ENCODE peak calls at places on chromosomes 5 and 9, in nine cellular contexts. One of them, this sample, is unnamed.

GRCh38 chr5:138465288-138466057 is at the start of gene EGR1:
- DNase-seq in GM10248: peak
- DNase-seq in endothelial cell: peak
- DNase-seq in endothelial cell of umbilical vein: peak
- DNase-seq in erythroblast: peak
- DNase-seq in activated naive CD8-positive, alpha-beta T cell treated with anti-CD3 and anti-CD28 coated beads, Interleukin-2, amount 50 U/mL, for 24 hours: peak
- DNase-seq in NCI-H1105 treated with DMSO at 0.1 percent for 48 hours: peak
- DNase-seq in NAMALWA: peak
- DNase-seq in smooth muscle cell of the brain vasculature: peak
- DNase-seq in this sample: peak

GRCh38 chr9:110768887-110769286 is 100.3 kb downstream of the MUSK start:
- DNase-seq in activated naive CD8-positive, alpha-beta T cell treated with anti-CD3 and anti-CD28 coated beads, Interleukin-2, amount 50 U/mL, for 24 hours: no peak
- DNase-seq in endothelial cell of umbilical vein: no peak
- DNase-seq in endothelial cell: no peak
- DNase-seq in erythroblast: no peak
- DNase-seq in GM10248: no peak
- DNase-seq in NAMALWA: no peak
- DNase-seq in NCI-H1105 treated with DMSO at 0.1 percent for 48 hours: no peak
- DNase-seq in smooth muscle cell of the brain vasculature: no peak
- DNase-seq in this sample: no peak

GRCh38 chr9:1047605-1048235 is 2.4 kb upstream of the DMRT2 start:
- DNase-seq in GM10248: no peak
- DNase-seq in endothelial cell of umbilical vein: no peak
- DNase-seq in NAMALWA: no peak
- DNase-seq in smooth muscle cell of the brain vasculature: no peak
- DNase-seq in endothelial cell: no peak
- DNase-seq in activated naive CD8-positive, alpha-beta T cell treated with anti-CD3 and anti-CD28 coated beads, Interleukin-2, amount 50 U/mL, for 24 hours: no peak
- DNase-seq in NCI-H1105 treated with DMSO at 0.1 percent for 48 hours: no peak
- DNase-seq in erythroblast: no peak
- DNase-seq in this sample: no peak

GRCh38 chr9:89398651-89399050 is 80.4 kb downstream of the SECISBP2 start:
- DNase-seq in endothelial cell of umbilical vein: no peak
- DNase-seq in activated naive CD8-positive, alpha-beta T cell treated with anti-CD3 and anti-CD28 coated beads, Interleukin-2, amount 50 U/mL, for 24 hours: no peak
- DNase-seq in endothelial cell: no peak
- DNase-seq in erythroblast: no peak
- DNase-seq in NAMALWA: no peak
- DNase-seq in GM10248: no peak
- DNase-seq in NCI-H1105 treated with DMSO at 0.1 percent for 48 hours: no peak
- DNase-seq in smooth muscle cell of the brain vasculature: no peak
- DNase-seq in this sample: no peak

GRCh38 chr5:139461698-139462097 is 845 bp downstream of the ECSCR start:
- DNase-seq in GM10248: no peak
- DNase-seq in smooth muscle cell of the brain vasculature: no peak
- DNase-seq in NAMALWA: no peak
- DNase-seq in endothelial cell: no peak
- DNase-seq in erythroblast: no peak
- DNase-seq in NCI-H1105 treated with DMSO at 0.1 percent for 48 hours: no peak
- DNase-seq in endothelial cell of umbilical vein: peak
- DNase-seq in activated naive CD8-positive, alpha-beta T cell treated with anti-CD3 and anti-CD28 coated beads, Interleukin-2, amount 50 U/mL, for 24 hours: no peak
- DNase-seq in this sample: no peak

GRCh38 chr5:148372331-148372730 is 11.4 kb upstream of the FBXO38 start:
- DNase-seq in NCI-H1105 treated with DMSO at 0.1 percent for 48 hours: no peak
- DNase-seq in endothelial cell: no peak
- DNase-seq in erythroblast: no peak
- DNase-seq in activated naive CD8-positive, alpha-beta T cell treated with anti-CD3 and anti-CD28 coated beads, Interleukin-2, amount 50 U/mL, for 24 hours: no peak
- DNase-seq in GM10248: no peak
- DNase-seq in endothelial cell of umbilical vein: no peak
- DNase-seq in smooth muscle cell of the brain vasculature: no peak
- DNase-seq in NAMALWA: no peak
- DNase-seq in this sample: no peak

GRCh38 chr5:99320461-99320860 is 391.7 kb upstream of the CHD1 start:
- DNase-seq in NAMALWA: peak
- DNase-seq in GM10248: no peak
- DNase-seq in erythroblast: no peak
- DNase-seq in NCI-H1105 treated with DMSO at 0.1 percent for 48 hours: no peak
- DNase-seq in endothelial cell: peak
- DNase-seq in endothelial cell of umbilical vein: peak
- DNase-seq in smooth muscle cell of the brain vasculature: no peak
- DNase-seq in activated naive CD8-positive, alpha-beta T cell treated with anti-CD3 and anti-CD28 coated beads, Interleukin-2, amount 50 U/mL, for 24 hours: no peak
- DNase-seq in this sample: no peak

GRCh38 chr5:155293605-155294178 is 280.1 kb downstream of the KIF4B start:
- DNase-seq in erythroblast: no peak
- DNase-seq in activated naive CD8-positive, alpha-beta T cell treated with anti-CD3 and anti-CD28 coated beads, Interleukin-2, amount 50 U/mL, for 24 hours: no peak
- DNase-seq in NAMALWA: no peak
- DNase-seq in GM10248: no peak
- DNase-seq in smooth muscle cell of the brain vasculature: no peak
- DNase-seq in endothelial cell of umbilical vein: no peak
- DNase-seq in NCI-H1105 treated with DMSO at 0.1 percent for 48 hours: peak
- DNase-seq in endothelial cell: no peak
- DNase-seq in this sample: no peak

GRCh38 chr5:13251623-13252367 is 692.7 kb downstream of the DNAH5 start:
- DNase-seq in smooth muscle cell of the brain vasculature: no peak
- DNase-seq in NAMALWA: peak
- DNase-seq in activated naive CD8-positive, alpha-beta T cell treated with anti-CD3 and anti-CD28 coated beads, Interleukin-2, amount 50 U/mL, for 24 hours: no peak
- DNase-seq in NCI-H1105 treated with DMSO at 0.1 percent for 48 hours: no peak
- DNase-seq in erythroblast: no peak
- DNase-seq in endothelial cell of umbilical vein: peak
- DNase-seq in GM10248: no peak
- DNase-seq in endothelial cell: peak
- DNase-seq in this sample: no peak

This sample was measured in amygdala.